ENCODE peak calls at places on chromosomes 3 and 15, in eight cellular contexts. K is substantia nigra; I is caudate nucleus; G is cardiac muscle cell; L is natural killer cell treated with Interleukin-12 subunit alpha and Interleukin-12 subunit beta and Interleukin-15 and Interleukin-18, amount 100 ng/mL, for 72 hours; A is neuronal stem cell; O is HL-60; Q is non-pigmented ciliary epithelial cell. E is an unnamed sample.
A peak's percentile ranks its signal among the peaks of the same experiment; 100 is the strongest.

GRCh38 chr3:143222505-143222904 is 102.9 kb downstream of the CHST2 start:
- DNase-seq in K (no peak), I (no peak), G (peak; percentile 3), L (no peak), A (no peak), O (no peak), Q (no peak), E (no peak)

GRCh38 chr3:174931473-174931872 is 72.3 kb downstream of the NAALADL2 start:
- DNase-seq in K (no peak), I (no peak), G (no peak), L (no peak), A (no peak), O (no peak), Q (peak; percentile 44), E (no peak)

GRCh38 chr3:171049831-171050444 is 23.4 kb upstream of the SLC2A2 start:
- DNase-seq in K (peak; percentile 2), I (peak; percentile 19), G (peak; percentile 82), L (no peak), A (peak; percentile 48), O (peak; percentile 49), Q (no peak), E (peak; percentile 64)

GRCh38 chr3:42979044-42979962 is at the start of gene GASK1A:
- DNase-seq in K (no peak), I (no peak), G (peak; percentile 60), L (no peak), A (peak; percentile 41), O (peak; percentile 74), Q (no peak), E (no peak)

GRCh38 chr3:151795276-151795675 is 18.6 kb upstream of the AADAC start:
- DNase-seq in K (no peak), I (no peak), G (no peak), L (no peak), A (no peak), O (no peak), Q (no peak), E (no peak)

GRCh38 chr3:43793648-43794372 is 103.1 kb downstream of the ABHD5 start:
- DNase-seq in K (no peak), I (no peak), G (no peak), L (no peak), A (no peak), O (no peak), Q (no peak), E (no peak)

GRCh38 chr3:124559650-124560405 is 170.4 kb upstream of the UMPS start:
- DNase-seq in K (no peak), I (peak; percentile 80), G (peak; percentile 86), L (no peak), A (peak; percentile 73), O (peak; percentile 52), Q (peak; percentile 55), E (peak; percentile 19)

GRCh38 chr15:79724312-79724711 is 172.5 kb downstream of the MTHFS start:
- DNase-seq in K (no peak), I (no peak), G (no peak), L (no peak), A (no peak), O (no peak), Q (peak; percentile 23), E (no peak)

GRCh38 chr3:66572090-66572632 is 71.3 kb upstream of the LRIG1 start:
- DNase-seq in K (no peak), I (no peak), G (no peak), L (no peak), A (peak; percentile 26), O (no peak), Q (no peak), E (no peak)

GRCh38 chr3:173153631-173154030 is 12.6 kb upstream of the SPATA16 start:
- DNase-seq in K (no peak), I (no peak), G (no peak), L (no peak), A (no peak), O (no peak), Q (no peak), E (no peak)

GRCh38 chr3:26657406-26657976 is 34.9 kb downstream of the LRRC3B start:
- DNase-seq in K (no peak), I (no peak), G (no peak), L (no peak), A (no peak), O (no peak), Q (no peak), E (no peak)

GRCh38 chr3:39178553-39178952 is 13.8 kb downstream of the XIRP1 start:
- DNase-seq in K (no peak), I (no peak), G (no peak), L (no peak), A (no peak), O (no peak), Q (no peak), E (no peak)

GRCh38 chr3:107217161-107217560 is 160.1 kb upstream of the CCDC54 start:
- DNase-seq in K (no peak), I (no peak), G (no peak), L (no peak), A (no peak), O (no peak), Q (peak; percentile 97), E (no peak)

GRCh38 chr15:60585743-60586708 is 107.1 kb upstream of the ICE2 start:
- DNase-seq in K (no peak), I (peak; percentile 46), G (peak; percentile 83), L (peak; percentile 78), A (peak; percentile 60), O (peak; percentile 49), Q (peak; percentile 44), E (no peak)

GRCh38 chr3:133077688-133078087 is 39.5 kb downstream of the TMEM108 start:
- DNase-seq in K (no peak), I (no peak), G (no peak), L (no peak), A (no peak), O (no peak), Q (no peak), E (no peak)

GRCh38 chr3:174529298-174529697 is 329.8 kb upstream of the NAALADL2 start:
- DNase-seq in K (no peak), I (no peak), G (no peak), L (no peak), A (no peak), O (no peak), Q (no peak), E (no peak)

GRCh38 chr3:126932188-126932931 is 50.6 kb upstream of the PLXNA1 start:
- DNase-seq in K (no peak), I (no peak), G (no peak), L (no peak), A (no peak), O (no peak), Q (no peak), E (no peak)

GRCh38 chr3:39541917-39542329 is 74.4 kb downstream of the MOBP start:
- DNase-seq in K (no peak), I (no peak), G (peak; percentile 26), L (no peak), A (peak; percentile 2), O (no peak), Q (no peak), E (no peak)

GRCh38 chr3:197031315-197032285 is 2.0 kb upstream of the MELTF start:
- DNase-seq in K (no peak), I (no peak), G (no peak), L (no peak), A (no peak), O (peak; percentile 97), Q (peak; percentile 95), E (no peak)

GRCh38 chr15:77021803-77022381 is 27.0 kb downstream of the PSTPIP1 start:
- DNase-seq in K (no peak), I (no peak), G (no peak), L (no peak), A (no peak), O (peak; percentile 38), Q (no peak), E (no peak)

GRCh38 chr15:41952003-41952563 is 20.3 kb downstream of the EHD4 start:
- DNase-seq in K (no peak), I (no peak), G (no peak), L (no peak), A (no peak), O (no peak), Q (no peak), E (no peak)

GRCh38 chr3:156218353-156218744 is 98.0 kb downstream of the KCNAB1 start:
- DNase-seq in K (no peak), I (no peak), G (no peak), L (no peak), A (no peak), O (no peak), Q (no peak), E (no peak)

GRCh38 chr3:37308247-37308646 is 133.9 kb upstream of the LRRFIP2 start:
- DNase-seq in K (no peak), I (no peak), G (peak; percentile 28), L (no peak), A (no peak), O (no peak), Q (no peak), E (no peak)

GRCh38 chr15:32842081-32842480 is 124.3 kb downstream of the GREM1 start:
- DNase-seq in K (no peak), I (no peak), G (no peak), L (no peak), A (no peak), O (no peak), Q (no peak), E (no peak)

GRCh38 chr3:126414961-126415660 is 20.4 kb downstream of the CFAP100 start:
- DNase-seq in K (no peak), I (no peak), G (no peak), L (no peak), A (no peak), O (no peak), Q (no peak), E (no peak)